ENCODE peak calls at places on chromosomes 6 and 20, in six cellular contexts. W is GM10248; P is activated CD4-positive, alpha-beta T cell treated with anti-CD3 and anti-CD28 coated beads, Interleukin-2, amount 50 U/mL, for 1 hour; Y is iPS-NIHi11; E is AG04450; Q is fibroblast of the aortic adventitia. B is an unnamed sample.

GRCh38 chr20:50792708-50793574 is 1.9 kb upstream of the BCAS4 start:
- DNase-seq in W (no peak), P (no peak), Y (no peak), E (no peak), Q (peak; percentile 8), B (no peak)

GRCh38 chr6:133248241-133249001 is 7.3 kb downstream of the EYA4 start:
- DNase-seq in W (no peak), P (no peak), Y (no peak), E (no peak), Q (no peak), B (no peak)

GRCh38 chr20:51335329-51335841 is 207.1 kb downstream of the NFATC2 start:
- DNase-seq in W (peak; percentile 33), P (no peak), Y (no peak), E (peak; percentile 98), Q (peak; percentile 87), B (peak; percentile 56)

GRCh38 chr6:75855047-75855446 is 106.0 kb downstream of the MYO6 start:
- DNase-seq in W (peak; percentile 20), P (no peak), Y (peak; percentile 26), E (peak; percentile 45), Q (peak; percentile 71), B (peak; percentile 18)

GRCh38 chr6:151679941-151680340 is 127.5 kb upstream of the ESR1 start:
- DNase-seq in W (no peak), P (no peak), Y (no peak), E (no peak), Q (no peak), B (no peak)

GRCh38 chr6:160042788-160043301 is 74.0 kb downstream of the IGF2R start:
- DNase-seq in W (no peak), P (no peak), Y (no peak), E (no peak), Q (peak; percentile 77), B (no peak)

GRCh38 chr6:82680192-82680591 is 316.6 kb downstream of the TPBG start:
- DNase-seq in W (no peak), P (no peak), Y (no peak), E (no peak), Q (no peak), B (no peak)

GRCh38 chr20:34574426-34574825 is 15.9 kb downstream of the MAP1LC3A start:
- DNase-seq in W (no peak), P (no peak), Y (no peak), E (no peak), Q (no peak), B (no peak)

GRCh38 chr6:144493035-144493910 is 208.1 kb downstream of the UTRN start:
- DNase-seq in W (no peak), P (no peak), Y (no peak), E (no peak), Q (peak; percentile 70), B (no peak)

GRCh38 chr6:147567141-147567805 is 58.8 kb downstream of the SAMD5 start:
- DNase-seq in W (no peak), P (no peak), Y (no peak), E (no peak), Q (no peak), B (no peak)

GRCh38 chr6:118660218-118660569 is 8.8 kb upstream of the CEP85L start:
- DNase-seq in W (no peak), P (peak; percentile 55), Y (no peak), E (no peak), Q (no peak), B (no peak)

GRCh38 chr20:58944610-58945009 is 36.4 kb upstream of the NELFCD start:
- DNase-seq in W (no peak), P (no peak), Y (no peak), E (no peak), Q (no peak), B (no peak)

GRCh38 chr6:35833534-35833933 is 28.4 kb downstream of the LHFPL5 start:
- DNase-seq in W (no peak), P (no peak), Y (no peak), E (no peak), Q (no peak), B (no peak)

GRCh38 chr6:8182857-8183256 is 80.5 kb upstream of the EEF1E1 start:
- DNase-seq in W (no peak), P (no peak), Y (no peak), E (no peak), Q (peak; percentile 42), B (no peak)

GRCh38 chr20:41063442-41063841 is 34.8 kb downstream of the TOP1 start:
- DNase-seq in W (no peak), P (no peak), Y (no peak), E (no peak), Q (no peak), B (no peak)

GRCh38 chr6:4670824-4671409 is 105.3 kb upstream of the CDYL start:
- DNase-seq in W (no peak), P (no peak), Y (no peak), E (no peak), Q (no peak), B (no peak)

GRCh38 chr6:118748311-118749062 is 97.1 kb upstream of the CEP85L start:
- DNase-seq in W (no peak), P (no peak), Y (peak; percentile 31), E (no peak), Q (peak; percentile 21), B (no peak)

GRCh38 chr6:134317471-134318131 is at the start of gene SGK1:
- DNase-seq in W (peak; percentile 21), P (peak; percentile 22), Y (peak; percentile 44), E (no peak), Q (peak; percentile 62), B (peak; percentile 29)

GRCh38 chr6:25893778-25894177 is 19.7 kb upstream of the SLC17A3 start:
- DNase-seq in W (no peak), P (no peak), Y (no peak), E (no peak), Q (no peak), B (no peak)

GRCh38 chr20:47854687-47855212 is 69.5 kb upstream of the SULF2 start:
- DNase-seq in W (peak; percentile 57), P (no peak), Y (peak; percentile 76), E (peak; percentile 7), Q (peak; percentile 52), B (peak; percentile 70)

GRCh38 chr6:163532526-163533078 is 118.1 kb downstream of the QKI start:
- DNase-seq in W (no peak), P (no peak), Y (no peak), E (no peak), Q (no peak), B (no peak)

GRCh38 chr6:11853678-11854417 is 75.2 kb upstream of the ADTRP start:
- DNase-seq in W (no peak), P (no peak), Y (no peak), E (no peak), Q (peak; percentile 47), B (no peak)

GRCh38 chr6:22904413-22904812 is 335.0 kb downstream of the HDGFL1 start:
- DNase-seq in W (no peak), P (no peak), Y (no peak), E (no peak), Q (no peak), B (no peak)

GRCh38 chr6:25447570-25447929 is 168.4 kb downstream of the CARMIL1 start:
- DNase-seq in W (peak; percentile 12), P (no peak), Y (no peak), E (no peak), Q (no peak), B (peak; percentile 16)

GRCh38 chr6:111087871-111088667 is 766 bp downstream of the SLC16A10 start:
- DNase-seq in W (peak; percentile 47), P (peak; percentile 60), Y (peak; percentile 35), E (no peak), Q (no peak), B (peak; percentile 41)

GRCh38 chr6:140602431-140602836 is 1228.0 kb upstream of the CITED2 start:
- DNase-seq in W (no peak), P (no peak), Y (no peak), E (no peak), Q (no peak), B (no peak)

GRCh38 chr6:107460074-107460631 is 789 bp upstream of the PDSS2 start:
- DNase-seq in W (no peak), P (no peak), Y (no peak), E (no peak), Q (peak; percentile 23), B (no peak)

GRCh38 chr6:20565291-20565690 is 31.0 kb downstream of the CDKAL1 start:
- DNase-seq in W (no peak), P (no peak), Y (no peak), E (no peak), Q (no peak), B (no peak)

GRCh38 chr6:9675122-9675521 is 739.8 kb downstream of the TFAP2A start:
- DNase-seq in W (no peak), P (no peak), Y (no peak), E (no peak), Q (no peak), B (no peak)

GRCh38 chr6:89148016-89148750 is 2.3 kb downstream of the PM20D2 start:
- DNase-seq in W (no peak), P (no peak), Y (no peak), E (no peak), Q (no peak), B (no peak)

GRCh38 chr20:44983095-44983674 is 16.9 kb downstream of the STK4 start:
- DNase-seq in W (no peak), P (no peak), Y (no peak), E (no peak), Q (no peak), B (no peak)